ENCODE peak calls at places on chromosomes 13 and 19, in nine cellular contexts. One of them, this sample, is unnamed.

GRCh38 chr13:80712026-80712425 is 371.1 kb upstream of the SPRY2 start:
- DNase-seq in small intestine: no peak
- DNase-seq in body of pancreas: no peak
- DNase-seq in mammary epithelial cell: no peak
- DNase-seq in transverse colon: no peak
- DNase-seq in adrenal gland: no peak
- DNase-seq in ascending aorta: no peak
- DNase-seq in dorsolateral prefrontal cortex: no peak
- DNase-seq in fibroblast of villous mesenchyme: no peak
- DNase-seq in this sample: no peak

GRCh38 chr13:41061914-41062837 is 867 bp downstream of the WBP4 start:
- DNase-seq in ascending aorta: no peak
- DNase-seq in fibroblast of villous mesenchyme: peak
- DNase-seq in small intestine: peak
- DNase-seq in dorsolateral prefrontal cortex: no peak
- DNase-seq in body of pancreas: no peak
- DNase-seq in mammary epithelial cell: no peak
- DNase-seq in adrenal gland: peak
- DNase-seq in transverse colon: no peak
- DNase-seq in this sample: peak

GRCh38 chr19:18290250-18291018 is 9.0 kb upstream of the JUND start:
- DNase-seq in dorsolateral prefrontal cortex: no peak
- DNase-seq in fibroblast of villous mesenchyme: no peak
- DNase-seq in mammary epithelial cell: no peak
- DNase-seq in transverse colon: peak
- DNase-seq in body of pancreas: no peak
- DNase-seq in ascending aorta: peak
- DNase-seq in adrenal gland: peak
- DNase-seq in small intestine: peak
- DNase-seq in this sample: no peak

GRCh38 chr19:52535831-52536800 is 8.6 kb downstream of the ZNF808 start:
- DNase-seq in ascending aorta: peak
- DNase-seq in fibroblast of villous mesenchyme: peak
- DNase-seq in adrenal gland: peak
- DNase-seq in transverse colon: peak
- DNase-seq in dorsolateral prefrontal cortex: peak
- DNase-seq in small intestine: peak
- DNase-seq in mammary epithelial cell: peak
- DNase-seq in body of pancreas: peak
- DNase-seq in this sample: peak

GRCh38 chr13:93227280-93227905 is 786 bp downstream of the GPC6 start:
- DNase-seq in adrenal gland: no peak
- DNase-seq in mammary epithelial cell: peak
- DNase-seq in small intestine: no peak
- DNase-seq in fibroblast of villous mesenchyme: peak
- DNase-seq in ascending aorta: no peak
- DNase-seq in transverse colon: peak
- DNase-seq in dorsolateral prefrontal cortex: peak
- DNase-seq in body of pancreas: no peak
- DNase-seq in this sample: peak

GRCh38 chr19:43504426-43505185 is at the start of gene PHLDB3:
- DNase-seq in dorsolateral prefrontal cortex: peak
- DNase-seq in small intestine: peak
- DNase-seq in ascending aorta: no peak
- DNase-seq in mammary epithelial cell: no peak
- DNase-seq in fibroblast of villous mesenchyme: no peak
- DNase-seq in body of pancreas: peak
- DNase-seq in transverse colon: peak
- DNase-seq in adrenal gland: peak
- DNase-seq in this sample: peak

GRCh38 chr13:71798723-71799122 is 68.3 kb downstream of the DACH1 start:
- DNase-seq in small intestine: no peak
- DNase-seq in ascending aorta: no peak
- DNase-seq in body of pancreas: no peak
- DNase-seq in adrenal gland: no peak
- DNase-seq in fibroblast of villous mesenchyme: no peak
- DNase-seq in dorsolateral prefrontal cortex: no peak
- DNase-seq in transverse colon: no peak
- DNase-seq in mammary epithelial cell: no peak
- DNase-seq in this sample: no peak

GRCh38 chr13:73898276-73898675 is 235.9 kb downstream of the KLF12 start:
- DNase-seq in ascending aorta: no peak
- DNase-seq in fibroblast of villous mesenchyme: peak
- DNase-seq in small intestine: no peak
- DNase-seq in body of pancreas: no peak
- DNase-seq in transverse colon: no peak
- DNase-seq in mammary epithelial cell: peak
- DNase-seq in dorsolateral prefrontal cortex: no peak
- DNase-seq in adrenal gland: no peak
- DNase-seq in this sample: no peak

GRCh38 chr13:83503424-83503823 is 378.9 kb downstream of the SLITRK1 start:
- DNase-seq in mammary epithelial cell: peak
- DNase-seq in dorsolateral prefrontal cortex: no peak
- DNase-seq in adrenal gland: no peak
- DNase-seq in body of pancreas: no peak
- DNase-seq in transverse colon: no peak
- DNase-seq in ascending aorta: no peak
- DNase-seq in fibroblast of villous mesenchyme: no peak
- DNase-seq in small intestine: no peak
- DNase-seq in this sample: no peak

GRCh38 chr19:45235485-45235884 is 9.7 kb downstream of the EXOC3L2 start:
- DNase-seq in fibroblast of villous mesenchyme: no peak
- DNase-seq in adrenal gland: no peak
- DNase-seq in dorsolateral prefrontal cortex: no peak
- DNase-seq in transverse colon: no peak
- DNase-seq in mammary epithelial cell: no peak
- DNase-seq in small intestine: no peak
- DNase-seq in body of pancreas: no peak
- DNase-seq in ascending aorta: no peak
- DNase-seq in this sample: no peak

GRCh38 chr13:92573467-92574057 is 653.0 kb upstream of the GPC6 start:
- DNase-seq in mammary epithelial cell: no peak
- DNase-seq in dorsolateral prefrontal cortex: no peak
- DNase-seq in transverse colon: no peak
- DNase-seq in small intestine: peak
- DNase-seq in fibroblast of villous mesenchyme: peak
- DNase-seq in adrenal gland: no peak
- DNase-seq in body of pancreas: no peak
- DNase-seq in ascending aorta: no peak
- DNase-seq in this sample: peak

GRCh38 chr19:18662972-18663732 is 20.3 kb upstream of the CRTC1 start:
- DNase-seq in dorsolateral prefrontal cortex: no peak
- DNase-seq in fibroblast of villous mesenchyme: no peak
- DNase-seq in small intestine: no peak
- DNase-seq in transverse colon: no peak
- DNase-seq in mammary epithelial cell: no peak
- DNase-seq in ascending aorta: no peak
- DNase-seq in adrenal gland: no peak
- DNase-seq in body of pancreas: no peak
- DNase-seq in this sample: no peak

GRCh38 chr19:49425922-49426592 is 869 bp downstream of the GFY start:
- DNase-seq in adrenal gland: no peak
- DNase-seq in ascending aorta: no peak
- DNase-seq in small intestine: no peak
- DNase-seq in transverse colon: no peak
- DNase-seq in dorsolateral prefrontal cortex: no peak
- DNase-seq in fibroblast of villous mesenchyme: no peak
- DNase-seq in body of pancreas: no peak
- DNase-seq in mammary epithelial cell: no peak
- DNase-seq in this sample: no peak

GRCh38 chr19:8069116-8069973 is 16.8 kb downstream of the CCL25 start:
- DNase-seq in fibroblast of villous mesenchyme: no peak
- DNase-seq in mammary epithelial cell: no peak
- DNase-seq in ascending aorta: no peak
- DNase-seq in adrenal gland: no peak
- DNase-seq in transverse colon: no peak
- DNase-seq in small intestine: peak
- DNase-seq in dorsolateral prefrontal cortex: no peak
- DNase-seq in body of pancreas: no peak
- DNase-seq in this sample: no peak

GRCh38 chr19:40143612-40144011 is 47.6 kb upstream of the MAP3K10 start:
- DNase-seq in transverse colon: peak
- DNase-seq in body of pancreas: no peak
- DNase-seq in ascending aorta: no peak
- DNase-seq in fibroblast of villous mesenchyme: no peak
- DNase-seq in mammary epithelial cell: no peak
- DNase-seq in small intestine: no peak
- DNase-seq in adrenal gland: no peak
- DNase-seq in dorsolateral prefrontal cortex: no peak
- DNase-seq in this sample: no peak
- H3K4me3 ChIP-seq in transverse colon: no peak
- H3K4me3 ChIP-seq in body of pancreas: no peak
- H3K4me3 ChIP-seq in ascending aorta: no peak
- H3K4me3 ChIP-seq in fibroblast of villous mesenchyme: no peak
- H3K4me3 ChIP-seq in mammary epithelial cell: no peak
- H3K4me3 ChIP-seq in small intestine: no peak
- H3K4me3 ChIP-seq in adrenal gland: no peak
- H3K4me3 ChIP-seq in dorsolateral prefrontal cortex: peak
- H3K4me3 ChIP-seq in this sample: no peak

GRCh38 chr13:52852444-52852843 is 4.0 kb upstream of the PCDH8 start:
- DNase-seq in ascending aorta: no peak
- DNase-seq in small intestine: peak
- DNase-seq in transverse colon: no peak
- DNase-seq in adrenal gland: no peak
- DNase-seq in dorsolateral prefrontal cortex: no peak
- DNase-seq in body of pancreas: no peak
- DNase-seq in mammary epithelial cell: no peak
- DNase-seq in fibroblast of villous mesenchyme: no peak
- DNase-seq in this sample: no peak

GRCh38 chr13:52850396-52851152 is 2.1 kb upstream of the PCDH8 start:
- DNase-seq in ascending aorta: no peak
- DNase-seq in dorsolateral prefrontal cortex: peak
- DNase-seq in body of pancreas: peak
- DNase-seq in fibroblast of villous mesenchyme: peak
- DNase-seq in small intestine: peak
- DNase-seq in adrenal gland: peak
- DNase-seq in transverse colon: peak
- DNase-seq in mammary epithelial cell: peak
- DNase-seq in this sample: peak

GRCh38 chr13:52848455-52849190 is at the start of gene PCDH8:
- DNase-seq in small intestine: no peak
- DNase-seq in body of pancreas: no peak
- DNase-seq in ascending aorta: no peak
- DNase-seq in transverse colon: no peak
- DNase-seq in mammary epithelial cell: no peak
- DNase-seq in adrenal gland: no peak
- DNase-seq in fibroblast of villous mesenchyme: no peak
- DNase-seq in dorsolateral prefrontal cortex: peak
- DNase-seq in this sample: peak

GRCh38 chr13:52849727-52850395 is 1.4 kb upstream of the PCDH8 start:
- DNase-seq in transverse colon: no peak
- DNase-seq in dorsolateral prefrontal cortex: no peak
- DNase-seq in fibroblast of villous mesenchyme: no peak
- DNase-seq in body of pancreas: no peak
- DNase-seq in adrenal gland: no peak
- DNase-seq in small intestine: no peak
- DNase-seq in mammary epithelial cell: no peak
- DNase-seq in ascending aorta: no peak
- DNase-seq in this sample: no peak

GRCh38 chr13:52851153-52851962 is 2.9 kb upstream of the PCDH8 start:
- DNase-seq in fibroblast of villous mesenchyme: peak
- DNase-seq in mammary epithelial cell: no peak
- DNase-seq in body of pancreas: peak
- DNase-seq in small intestine: peak
- DNase-seq in ascending aorta: no peak
- DNase-seq in dorsolateral prefrontal cortex: peak
- DNase-seq in transverse colon: peak
- DNase-seq in adrenal gland: peak
- DNase-seq in this sample: peak
- H3K4me3 ChIP-seq in fibroblast of villous mesenchyme: peak
- H3K4me3 ChIP-seq in mammary epithelial cell: peak
- H3K4me3 ChIP-seq in body of pancreas: peak
- H3K4me3 ChIP-seq in small intestine: no peak
- H3K4me3 ChIP-seq in ascending aorta: peak
- H3K4me3 ChIP-seq in dorsolateral prefrontal cortex: peak
- H3K4me3 ChIP-seq in transverse colon: peak
- H3K4me3 ChIP-seq in adrenal gland: peak
- H3K4me3 ChIP-seq in this sample: peak

DNA sequence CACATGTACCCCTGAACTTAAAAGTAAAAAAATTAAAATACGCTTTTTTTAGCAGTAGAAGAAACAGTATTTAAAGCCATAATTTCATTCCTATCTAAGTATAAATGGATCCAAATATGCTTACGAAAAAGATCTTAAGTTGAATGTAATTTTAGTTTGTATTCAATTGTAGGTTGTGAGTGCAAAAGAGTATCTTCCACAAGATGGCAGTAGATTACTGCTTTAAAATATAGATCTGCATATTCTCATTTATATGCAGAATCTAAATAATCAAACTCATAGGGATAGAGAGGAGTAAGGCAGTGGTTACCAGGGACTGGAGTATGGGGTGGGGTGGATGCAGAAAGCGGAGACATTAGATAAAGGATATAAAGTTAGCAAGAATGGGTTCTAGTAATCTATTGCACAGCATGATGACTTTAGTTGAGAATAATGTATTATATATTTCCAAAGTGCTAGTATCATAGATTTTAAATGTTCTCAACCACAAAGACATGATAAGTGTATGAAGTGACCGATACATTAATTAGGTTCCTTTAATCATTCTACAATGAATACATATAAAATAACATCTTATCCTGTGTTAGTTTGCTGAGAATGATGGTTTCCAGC is 14.2 kb downstream of the OR7A17 start:
- DNase-seq in fibroblast of villous mesenchyme: peak
- DNase-seq in adrenal gland: no peak
- DNase-seq in dorsolateral prefrontal cortex: no peak
- DNase-seq in small intestine: peak
- DNase-seq in mammary epithelial cell: peak
- DNase-seq in transverse colon: no peak
- DNase-seq in body of pancreas: no peak
- DNase-seq in ascending aorta: no peak
- DNase-seq in this sample: no peak
- H3K4me3 ChIP-seq in fibroblast of villous mesenchyme: no peak
- H3K4me3 ChIP-seq in adrenal gland: no peak
- H3K4me3 ChIP-seq in dorsolateral prefrontal cortex: no peak
- H3K4me3 ChIP-seq in small intestine: no peak
- H3K4me3 ChIP-seq in mammary epithelial cell: no peak
- H3K4me3 ChIP-seq in transverse colon: no peak
- H3K4me3 ChIP-seq in body of pancreas: no peak
- H3K4me3 ChIP-seq in ascending aorta: no peak
- H3K4me3 ChIP-seq in this sample: no peak

DNA sequence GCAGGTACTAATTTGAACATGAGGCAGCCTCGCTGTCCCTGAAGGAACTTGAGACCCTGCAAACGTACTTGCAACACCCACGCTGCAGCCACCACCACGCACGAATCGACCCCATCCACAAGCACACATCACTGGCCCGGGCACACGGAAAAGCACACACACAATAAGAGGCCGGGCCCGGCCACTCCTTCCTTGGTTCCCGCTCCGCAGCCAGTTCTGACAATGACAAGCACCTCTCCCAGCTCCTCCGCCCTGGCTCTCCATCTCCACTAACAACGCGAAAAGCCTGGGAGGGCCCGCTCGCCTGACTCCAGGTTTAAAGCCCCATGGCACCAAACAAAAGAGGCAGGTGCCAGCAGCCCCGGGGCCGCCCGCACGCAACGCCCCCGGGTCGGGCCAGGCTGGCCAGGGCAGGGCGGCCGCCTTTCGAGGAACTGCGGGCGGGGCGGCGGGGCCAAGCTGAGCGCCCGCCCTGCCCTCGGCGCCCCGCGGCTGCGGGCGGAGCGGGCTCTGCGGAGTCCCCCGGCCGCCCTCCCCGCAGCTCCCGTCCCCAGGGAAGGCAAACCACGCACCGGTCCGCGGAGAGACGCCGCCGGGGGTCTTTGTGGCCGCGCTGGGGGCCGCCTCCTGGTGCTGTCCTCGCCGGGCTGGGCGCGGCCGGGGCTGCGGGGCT is 504 bp downstream of the DCLK1 start:
- DNase-seq in transverse colon: no peak
- DNase-seq in fibroblast of villous mesenchyme: no peak
- DNase-seq in small intestine: no peak
- DNase-seq in ascending aorta: no peak
- DNase-seq in dorsolateral prefrontal cortex: peak
- DNase-seq in adrenal gland: no peak
- DNase-seq in mammary epithelial cell: no peak
- DNase-seq in body of pancreas: no peak
- DNase-seq in this sample: peak
- H3K4me3 ChIP-seq in transverse colon: peak
- H3K4me3 ChIP-seq in fibroblast of villous mesenchyme: peak
- H3K4me3 ChIP-seq in small intestine: no peak
- H3K4me3 ChIP-seq in ascending aorta: peak
- H3K4me3 ChIP-seq in dorsolateral prefrontal cortex: peak
- H3K4me3 ChIP-seq in adrenal gland: peak
- H3K4me3 ChIP-seq in mammary epithelial cell: peak
- H3K4me3 ChIP-seq in body of pancreas: no peak
- H3K4me3 ChIP-seq in this sample: peak

This sample was measured in cardiac muscle cell.